ENCODE peak calls at places on chromosomes 6 and 20, in nine cellular contexts. B is GM13977, R is GM10248, K is astrocyte of the cerebellum, V is fibroblast of lung, P is OCI-LY7, F is GM23338, C is lower lobe of right lung, O is right lobe of liver. T is an unnamed sample.

GRCh38 chr6:146892283-146892612 is 293.5 kb downstream of the ADGB start:
- DNase-seq in C (no peak), K (no peak), V (no peak), P (no peak), B (no peak), F (no peak), R (no peak), O (no peak), T (no peak)

GRCh38 chr20:10501377-10501776 is 66.3 kb downstream of the SLX4IP start:
- DNase-seq in C (peak), O (no peak), V (peak), P (no peak), K (no peak), B (no peak), R (no peak), F (peak), T (no peak)

GRCh38 chr6:166618251-166618650 is 8.8 kb downstream of the RPS6KA2 start:
- DNase-seq in O (no peak), K (no peak), V (no peak), F (no peak), P (no peak), C (no peak), R (no peak), B (no peak), T (no peak)

GRCh38 chr6:46815130-46815529 is 21.9 kb downstream of the MEP1A start:
- DNase-seq in K (no peak), P (no peak), F (no peak), R (no peak), V (peak), B (no peak), O (no peak), C (no peak), T (no peak)

GRCh38 chr6:148935705-148936306 is 189.0 kb downstream of the UST start:
- DNase-seq in O (no peak), R (no peak), B (no peak), V (peak), P (no peak), F (no peak), K (no peak), C (no peak), T (no peak)

GRCh38 chr6:144528605-144529425 is 243.7 kb downstream of the UTRN start:
- DNase-seq in V (peak), O (no peak), B (no peak), K (peak), P (no peak), C (no peak), R (no peak), F (peak), T (no peak)

GRCh38 chr20:19096847-19097246 is 115.6 kb upstream of the SLC24A3 start:
- DNase-seq in K (no peak), O (no peak), F (no peak), B (no peak), C (no peak), P (no peak), V (no peak), R (no peak), T (no peak)

GRCh38 chr6:33896391-33897192 is 92.8 kb upstream of the MLN start:
- DNase-seq in F (no peak), V (peak), K (no peak), B (no peak), P (no peak), O (no peak), C (no peak), R (no peak), T (no peak)

GRCh38 chr6:31690231-31691077 is 9.6 kb upstream of the LY6G5C start:
- DNase-seq in V (no peak), B (no peak), R (no peak), C (no peak), P (no peak), F (no peak), K (no peak), O (no peak), T (peak)

GRCh38 chr6:8628063-8628462 is 192.7 kb upstream of the SLC35B3 start:
- DNase-seq in V (no peak), O (no peak), F (no peak), R (no peak), B (no peak), C (no peak), P (no peak), K (no peak), T (no peak)

GRCh38 chr20:6265204-6265904 is 142.5 kb upstream of the FERMT1 start:
- DNase-seq in K (peak), V (peak), P (peak), O (no peak), B (peak), R (peak), F (peak), C (no peak), T (peak)

GRCh38 chr20:36483919-36484808 is 57.2 kb upstream of the MYL9 start:
- DNase-seq in K (no peak), P (no peak), C (no peak), O (no peak), R (no peak), B (no peak), V (peak), F (no peak), T (no peak)

GRCh38 chr6:2990932-2991506 is 8.7 kb upstream of the NQO2 start:
- DNase-seq in C (no peak), P (no peak), B (no peak), V (no peak), R (no peak), O (peak), K (no peak), F (no peak), T (no peak)
- TF ChIP-seq CTCF in C (no peak), P (no peak), B (no peak), V (no peak), R (no peak), O (no peak), K (no peak), F (no peak), T (no peak)

GRCh38 chr6:38997128-38997761 is 51.3 kb upstream of the GLP1R start:
- DNase-seq in O (no peak), C (no peak), B (peak), V (peak), R (peak), F (peak), P (peak), K (no peak), T (no peak)
- TF ChIP-seq CTCF in O (peak), C (peak), B (peak), V (peak), R (peak), F (peak), P (peak), K (peak), T (peak)

GRCh38 chr20:57252559-57253162 is 13.8 kb downstream of the BMP7 start:
- DNase-seq in P (no peak), K (no peak), R (no peak), B (no peak), F (no peak), O (no peak), V (no peak), C (no peak), T (no peak)

GRCh38 chr20:57251949-57252348 is 14.5 kb downstream of the BMP7 start:
- DNase-seq in B (no peak), O (no peak), R (no peak), P (no peak), V (no peak), K (no peak), F (no peak), C (no peak), T (no peak)

GRCh38 chr20:57249772-57250171 is 16.7 kb downstream of the BMP7 start:
- DNase-seq in F (no peak), C (no peak), V (no peak), R (no peak), B (no peak), P (no peak), O (no peak), K (no peak), T (no peak)

GRCh38 chr20:57250607-57251343 is 15.7 kb downstream of the BMP7 start:
- DNase-seq in P (peak), F (no peak), C (no peak), B (no peak), V (peak), R (no peak), K (no peak), O (no peak), T (no peak)

DNA sequence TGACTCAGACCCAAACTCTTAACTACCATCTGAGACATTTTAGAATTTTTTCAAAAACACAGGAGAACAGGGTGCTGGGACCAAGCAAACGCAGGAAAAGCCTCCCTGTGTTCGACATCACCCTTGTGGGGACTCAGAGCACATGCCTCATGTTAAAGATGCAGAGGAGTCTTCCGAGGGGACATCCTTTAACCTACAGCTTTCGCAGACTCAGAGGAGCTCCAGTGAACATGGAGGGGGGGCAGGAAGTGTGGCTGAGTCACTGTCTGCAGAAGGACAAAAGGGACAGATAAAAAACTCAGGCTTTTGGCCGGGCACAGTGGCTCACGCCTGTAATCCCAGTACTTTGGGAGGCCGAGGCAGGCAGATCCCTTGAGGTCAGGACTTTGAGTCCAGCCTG is 15.1 kb downstream of the BMP7 start:
- DNase-seq in V (peak), C (no peak), P (peak), F (peak), K (no peak), O (no peak), R (no peak), B (no peak), T (no peak)
- TF ChIP-seq CTCF in V (no peak), C (no peak), P (no peak), F (no peak), K (no peak), O (no peak), R (no peak), B (no peak), T (no peak)

GRCh38 chr20:47150403-47151152 is 205.9 kb downstream of the ZMYND8 start:
- DNase-seq in B (peak), V (peak), O (peak), F (peak), R (peak), C (peak), P (peak), K (no peak), T (peak)
- TF ChIP-seq CTCF in B (peak), V (peak), O (peak), F (peak), R (no peak), C (peak), P (peak), K (peak), T (peak)

GRCh38 chr20:48686238-48687096 is 141.3 kb downstream of the PREX1 start:
- DNase-seq in O (no peak), C (no peak), P (no peak), F (no peak), V (peak), K (no peak), B (no peak), R (no peak), T (no peak)
- TF ChIP-seq CTCF in O (no peak), C (no peak), P (no peak), F (no peak), V (no peak), K (no peak), B (no peak), R (no peak), T (no peak)

DNA sequence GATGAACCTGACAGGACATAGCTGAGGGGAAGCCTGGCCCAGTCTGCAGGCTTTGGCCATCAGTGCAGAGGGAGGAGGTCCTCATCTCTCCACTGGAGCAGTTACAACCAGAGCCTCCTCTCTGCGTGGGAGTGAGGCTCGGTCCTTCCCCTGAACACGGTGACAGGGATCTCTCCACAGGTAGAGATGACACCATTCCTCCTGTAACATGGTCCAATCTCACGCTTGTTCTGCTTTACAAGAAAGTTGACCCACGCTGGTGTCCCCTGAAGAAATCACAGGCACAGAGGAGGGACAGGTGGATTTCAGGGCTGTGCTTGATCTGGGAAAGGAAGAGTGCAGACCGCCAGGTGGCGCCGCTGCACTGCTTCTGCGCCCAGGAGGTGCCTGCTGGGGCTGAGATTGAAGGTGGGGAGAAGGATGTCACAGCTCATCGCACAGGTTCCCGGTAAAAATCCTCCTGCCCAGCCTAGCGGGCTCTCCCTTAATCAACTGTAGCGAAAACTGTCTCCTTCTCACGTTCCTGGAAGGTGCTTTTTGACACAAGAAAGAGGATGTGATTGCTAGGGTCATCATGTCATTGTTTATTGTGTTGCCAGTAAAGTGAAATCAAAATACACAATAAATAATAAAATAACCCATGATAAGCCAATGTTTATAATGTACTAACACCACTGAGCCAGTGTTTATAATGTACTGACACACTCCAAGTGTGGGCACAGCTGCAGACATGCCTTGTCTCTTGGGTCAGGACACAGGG is 20.4 kb downstream of the HLA-G start:
- DNase-seq in O (peak), K (peak), F (peak), B (peak), R (peak), C (peak), V (peak), P (peak), T (peak)
- TF ChIP-seq CTCF in O (peak), K (peak), F (peak), B (peak), R (peak), C (peak), V (peak), P (peak), T (peak)